ENCODE peak calls at places on chromosomes 4 and X, in six cellular contexts. P is D341Med; X is Caki2; W is amniotic stem cell; M is left ventricle myocardium superior; T is activated naive CD8-positive, alpha-beta T cell treated with anti-CD3 and anti-CD28 coated beads for 36 hours. H is an unnamed sample.

GRCh38 chr4:129043523-129043922 is 49.8 kb downstream of the SCLT1 start:
- DNase-seq in P (no peak), X (no peak), W (no peak), M (no peak), T (no peak), H (no peak)

GRCh38 chr4:80340036-80340435 is 4.5 kb downstream of the CFAP299 start:
- DNase-seq in P (no peak), X (no peak), W (no peak), M (no peak), T (no peak), H (no peak)

GRCh38 chr4:95549246-95550138 is 719 bp upstream of the UNC5C start:
- DNase-seq in P (peak; percentile 66), X (peak; percentile 50), W (no peak), M (peak; percentile 80), T (peak; percentile 38), H (peak; percentile 34)

GRCh38 chr4:74503580-74503979 is 58.6 kb downstream of the AREG start:
- DNase-seq in P (no peak), X (no peak), W (no peak), M (no peak), T (no peak), H (no peak)

GRCh38 chr4:157265281-157265680 is 44.8 kb downstream of the GRIA2 start:
- DNase-seq in P (peak; percentile 26), X (no peak), W (no peak), M (no peak), T (no peak), H (no peak)

GRCh38 chr4:123731009-123731408 is 334.4 kb downstream of the SPRY1 start:
- DNase-seq in P (no peak), X (no peak), W (no peak), M (no peak), T (no peak), H (no peak)

GRCh38 chr4:140156529-140157171 is 2.7 kb upstream of the MAML3 start:
- DNase-seq in P (no peak), X (no peak), W (no peak), M (no peak), T (peak; percentile 43), H (no peak)

GRCh38 chr4:108081251-108081650 is 87.5 kb downstream of the LEF1 start:
- DNase-seq in P (no peak), X (no peak), W (no peak), M (no peak), T (no peak), H (no peak)

GRCh38 chrX:149903889-149904748 is 23.1 kb downstream of the MAGEA8 start:
- DNase-seq in P (no peak), X (peak; percentile 1), W (no peak), M (no peak), T (no peak), H (no peak)

GRCh38 chrX:16882188-16882587 is 12.0 kb upstream of the RBBP7 start:
- DNase-seq in P (no peak), X (peak; percentile 14), W (no peak), M (peak; percentile 38), T (peak; percentile 9), H (no peak)

GRCh38 chr4:36285784-36286480 is 4.5 kb downstream of the DTHD1 start:
- DNase-seq in P (no peak), X (peak; percentile 24), W (no peak), M (no peak), T (peak; percentile 58), H (peak; percentile 33)

GRCh38 chrX:113202601-113203000 is 362.0 kb upstream of the AMOT start:
- DNase-seq in P (no peak), X (no peak), W (no peak), M (no peak), T (no peak), H (no peak)

GRCh38 chr4:25926473-25926872 is 12.5 kb downstream of the SMIM20 start:
- DNase-seq in P (no peak), X (no peak), W (no peak), M (no peak), T (no peak), H (no peak)

GRCh38 chrX:72475952-72476668 is 96.5 kb downstream of the HDAC8 start:
- DNase-seq in P (no peak), X (no peak), W (no peak), M (no peak), T (no peak), H (no peak)

GRCh38 chr4:35820026-35820425 is 424.3 kb downstream of the ARAP2 start:
- DNase-seq in P (no peak), X (no peak), W (no peak), M (no peak), T (no peak), H (no peak)

GRCh38 chr4:177855543-177856197 is 413.4 kb upstream of the AGA start:
- DNase-seq in P (no peak), X (no peak), W (no peak), M (no peak), T (no peak), H (no peak)

GRCh38 chr4:51842167-51842553 is 793 bp upstream of the DCUN1D4 start:
- DNase-seq in P (no peak), X (no peak), W (peak; percentile 35), M (peak; percentile 32), T (peak; percentile 1), H (no peak)

GRCh38 chr4:77921701-77922100 is 59.1 kb downstream of the MRPL1 start:
- DNase-seq in P (no peak), X (peak; percentile 59), W (peak; percentile 62), M (no peak), T (no peak), H (no peak)

GRCh38 chr4:15482842-15483241 is 13.2 kb downstream of the CC2D2A start:
- DNase-seq in P (no peak), X (no peak), W (no peak), M (no peak), T (no peak), H (no peak)

GRCh38 chrX:16786791-16787735 is 797 bp downstream of the TXLNG start:
- DNase-seq in P (peak; percentile 51), X (no peak), W (no peak), M (peak; percentile 38), T (peak; percentile 52), H (no peak)

GRCh38 chr4:108352664-108353308 is 184.1 kb upstream of the LEF1 start:
- DNase-seq in P (no peak), X (no peak), W (no peak), M (no peak), T (no peak), H (no peak)

GRCh38 chrX:40143987-40144386 is 46.2 kb upstream of the BCOR start:
- DNase-seq in P (no peak), X (no peak), W (no peak), M (no peak), T (no peak), H (no peak)

GRCh38 chr4:8262637-8263322 is 6.8 kb upstream of the HTRA3 start:
- DNase-seq in P (no peak), X (no peak), W (no peak), M (no peak), T (no peak), H (no peak)

H was measured in GM19239.